ENCODE peak calls at places on chromosomes 7 and 10, in seven cellular contexts. J, C, Y, B, G, X and T are unnamed samples.

GRCh38 chr7:157602156-157602555 is 265.4 kb downstream of the DNAJB6 start:
- DNase-seq in J (no peak), C (no peak), Y (peak; percentile 56), B (no peak), G (no peak), X (no peak), T (no peak)

GRCh38 chr7:139838276-139838675 is 9.2 kb downstream of the TBXAS1 start:
- DNase-seq in J (no peak), C (no peak), Y (no peak), B (no peak), G (no peak), X (no peak), T (no peak)

GRCh38 chr10:74589226-74589673 is 237.2 kb upstream of the KAT6B start:
- DNase-seq in J (peak; percentile 80), C (peak; percentile 71), Y (peak; percentile 79), B (peak; percentile 88), G (peak; percentile 73), X (peak; percentile 92), T (peak; percentile 86)

GRCh38 chr10:72334832-72335393 is 19.8 kb downstream of the DNAJB12 start:
- DNase-seq in J (peak; percentile 97), C (peak; percentile 68), Y (peak; percentile 99), B (peak; percentile 96), G (no peak), X (peak; percentile 92), T (peak; percentile 86)

GRCh38 chr7:39622609-39623311 is 612 bp upstream of the RALA start:
- DNase-seq in J (no peak), C (no peak), Y (no peak), B (no peak), G (no peak), X (no peak), T (no peak)

GRCh38 chr10:86497621-86498020 is 24.0 kb downstream of the WAPL start:
- DNase-seq in J (no peak), C (no peak), Y (no peak), B (no peak), G (no peak), X (no peak), T (no peak)

GRCh38 chr7:148299335-148299734 is 291.2 kb upstream of the C7orf33 start:
- DNase-seq in J (no peak), C (no peak), Y (no peak), B (no peak), G (no peak), X (no peak), T (no peak)

GRCh38 chr7:55550010-55550409 is 22.3 kb downstream of the VOPP1 start:
- DNase-seq in J (peak; percentile 83), C (peak; percentile 89), Y (no peak), B (no peak), G (peak; percentile 82), X (no peak), T (no peak)

GRCh38 chr7:18693401-18693800 is 197.9 kb downstream of the HDAC9 start:
- DNase-seq in J (no peak), C (no peak), Y (no peak), B (no peak), G (peak; percentile 71), X (no peak), T (no peak)

GRCh38 chr10:71009031-71009605 is 120.8 kb upstream of the PCBD1 start:
- DNase-seq in J (no peak), C (no peak), Y (no peak), B (no peak), G (no peak), X (no peak), T (no peak)

GRCh38 chr10:11505636-11506035 is 105.8 kb downstream of the USP6NL start:
- DNase-seq in J (no peak), C (no peak), Y (no peak), B (no peak), G (no peak), X (no peak), T (no peak)

GRCh38 chr10:29648114-29648982 is 13.6 kb upstream of the SVIL start:
- DNase-seq in J (peak; percentile 51), C (peak; percentile 70), Y (no peak), B (no peak), G (no peak), X (no peak), T (no peak)

GRCh38 chr10:28291881-28292297 is 11.0 kb downstream of the MPP7 start:
- DNase-seq in J (no peak), C (no peak), Y (no peak), B (no peak), G (peak; percentile 79), X (no peak), T (no peak)

GRCh38 chr10:91054325-91054724 is 133.4 kb upstream of the ANKRD1 start:
- DNase-seq in J (no peak), C (no peak), Y (no peak), B (no peak), G (no peak), X (no peak), T (no peak)

GRCh38 chr10:74825371-74826141 is 844 bp upstream of the KAT6B start:
- DNase-seq in J (peak; percentile 43), C (peak; percentile 49), Y (peak; percentile 96), B (no peak), G (peak; percentile 74), X (no peak), T (no peak)

GRCh38 chr10:29841724-29842649 is 207.2 kb upstream of the SVIL start:
- DNase-seq in J (peak; percentile 54), C (no peak), Y (no peak), B (peak; percentile 33), G (peak; percentile 37), X (no peak), T (peak; percentile 54)

GRCh38 chr7:17320102-17320497 is 21.6 kb downstream of the AHR start:
- DNase-seq in J (no peak), C (no peak), Y (no peak), B (no peak), G (no peak), X (no peak), T (no peak)

GRCh38 chr7:105776986-105777910 is 99.2 kb downstream of the ATXN7L1 start:
- DNase-seq in J (no peak), C (no peak), Y (no peak), B (no peak), G (peak; percentile 96), X (no peak), T (no peak)

GRCh38 chr7:127527561-127527960 is 57.8 kb downstream of the GCC1 start:
- DNase-seq in J (no peak), C (no peak), Y (no peak), B (no peak), G (no peak), X (no peak), T (no peak)

GRCh38 chr7:44959956-44960640 is 18.7 kb downstream of the MYO1G start:
- DNase-seq in J (no peak), C (no peak), Y (no peak), B (no peak), G (no peak), X (peak; percentile 30), T (no peak)

GRCh38 chr7:98617051-98617959 is at the start of gene NPTX2:
- DNase-seq in J (no peak), C (peak; percentile 45), Y (no peak), B (no peak), G (no peak), X (no peak), T (no peak)

GRCh38 chr10:102384053-102384452 is 11.5 kb upstream of the NFKB2 start:
- DNase-seq in J (no peak), C (no peak), Y (peak; percentile 10), B (no peak), G (no peak), X (no peak), T (no peak)

DNA sequence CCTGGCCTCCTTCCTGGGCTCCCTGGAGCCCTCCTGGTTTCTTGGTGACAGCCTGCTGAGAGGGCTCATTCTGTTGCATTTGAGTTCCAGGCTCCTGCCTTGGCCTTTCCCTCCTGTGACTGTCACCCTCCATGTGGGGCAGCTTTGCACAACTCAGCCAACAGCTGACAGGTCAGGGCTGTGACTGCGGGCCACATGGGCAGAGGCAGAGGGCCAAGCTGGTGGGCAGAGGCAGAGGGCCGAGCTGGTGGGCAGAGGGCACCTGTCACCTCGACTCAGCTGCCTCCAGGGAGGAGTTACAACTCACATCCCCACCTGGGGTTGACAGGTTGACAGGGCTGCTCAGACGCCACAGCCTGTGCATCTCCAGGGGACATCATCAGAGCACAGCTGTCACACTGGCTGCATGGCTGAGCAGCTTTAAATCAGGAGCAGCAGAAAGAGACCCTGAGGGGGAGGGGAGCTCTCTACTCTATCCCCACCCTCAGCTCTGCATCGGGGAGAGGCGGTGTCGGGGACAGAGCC is 20.8 kb upstream of the ANTXRL start:
- DNase-seq in J (peak; percentile 19), C (no peak), Y (peak; percentile 76), B (no peak), G (no peak), X (no peak), T (no peak)
- H3K4me1 ChIP-seq in J (no peaks in the 10 kb centered on the region), C (no peaks in the 10 kb centered on the region), Y (peaks cover 4% of the 10 kb centered on the region), B (no peaks in the 10 kb centered on the region), G (no peaks in the 10 kb centered on the region), X (no peaks in the 10 kb centered on the region), T (no peaks in the 10 kb centered on the region)

GRCh38 chr10:78787095-78787494 is 281.7 kb upstream of the ZMIZ1 start:
- DNase-seq in J (no peak), C (no peak), Y (no peak), B (no peak), G (peak; percentile 62), X (no peak), T (no peak)
- H3K4me1 ChIP-seq in J (no peaks in the 10 kb centered on the region), C (no peaks in the 10 kb centered on the region), Y (no peaks in the 10 kb centered on the region), B (peaks cover 6% of the 10 kb centered on the region), G (no peaks in the 10 kb centered on the region), X (no peaks in the 10 kb centered on the region), T (peaks cover 3% of the 10 kb centered on the region)

GRCh38 chr7:5286933-5287332 is 4.2 kb downstream of the SLC29A4 start:
- DNase-seq in J (no peak), C (no peak), Y (no peak), B (no peak), G (no peak), X (no peak), T (no peak)

GRCh38 chr7:5291301-5291700 is 8.6 kb downstream of the SLC29A4 start:
- DNase-seq in J (no peak), C (no peak), Y (no peak), B (no peak), G (no peak), X (no peak), T (no peak)

GRCh38 chr7:5287802-5288201 is 5.1 kb downstream of the SLC29A4 start:
- DNase-seq in J (no peak), C (no peak), Y (no peak), B (no peak), G (no peak), X (no peak), T (no peak)

GRCh38 chr7:5284304-5285281 is 1.9 kb downstream of the SLC29A4 start:
- DNase-seq in J (peak; percentile 65), C (peak; percentile 65), Y (no peak), B (peak; percentile 51), G (peak; percentile 29), X (no peak), T (peak; percentile 33)

DNA sequence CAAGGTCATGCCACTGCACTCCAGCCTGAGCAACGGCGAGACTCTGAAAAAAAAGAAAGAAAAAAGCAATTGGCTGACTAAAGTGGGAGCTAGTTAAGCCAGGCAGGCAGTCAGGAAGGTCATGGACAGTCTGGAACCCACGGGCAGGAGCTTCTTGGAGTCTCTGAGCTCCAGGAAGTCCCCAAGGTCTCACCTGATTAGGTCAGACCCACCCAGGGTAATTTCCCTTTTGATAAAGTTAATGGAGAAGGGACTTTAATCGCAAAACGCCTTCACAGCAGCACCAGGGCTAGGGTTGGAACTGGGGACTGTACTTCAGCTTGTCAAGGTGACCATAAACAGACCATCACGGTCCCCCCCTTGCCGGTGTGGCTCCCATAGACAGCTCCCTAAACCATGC is 6.6 kb downstream of the SLC29A4 start:
- DNase-seq in J (no peak), C (no peak), Y (no peak), B (no peak), G (no peak), X (no peak), T (no peak)
- H3K4me1 ChIP-seq in J (peaks cover 4% of the 10 kb centered on the region), C (no peaks in the 10 kb centered on the region), Y (no peaks in the 10 kb centered on the region), B (no peaks in the 10 kb centered on the region), G (no peaks in the 10 kb centered on the region), X (peaks cover 3% of the 10 kb centered on the region), T (no peaks in the 10 kb centered on the region)

GRCh38 chr10:5476918-5477525 is 22.3 kb downstream of the CALML5 start:
- DNase-seq in J (no peak), C (no peak), Y (no peak), B (no peak), G (no peak), X (no peak), T (no peak)
- H3K4me1 ChIP-seq in J (peaks cover 5% of the 10 kb centered on the region), C (no peaks in the 10 kb centered on the region), Y (no peaks in the 10 kb centered on the region), B (no peaks in the 10 kb centered on the region), G (no peaks in the 10 kb centered on the region), X (peaks cover 6% of the 10 kb centered on the region), T (no peaks in the 10 kb centered on the region)